ENCODE peak calls at places on chromosomes 4 and X, in six cellular contexts. J is fibroblast of pulmonary artery, I is HCT116, F is fibroblast of lung, G is foreskin fibroblast, L is sigmoid colon. Y is an unnamed sample.

GRCh38 chrX:70437011-70437410 is 7.6 kb upstream of the DLG3 start:
- DNase-seq in J (peak), I (no peak), F (no peak), G (peak), L (no peak), Y (no peak)

GRCh38 chr4:3829954-3830773 is 64.0 kb downstream of the ADRA2C start:
- DNase-seq in J (no peak), I (no peak), F (no peak), G (no peak), L (no peak), Y (no peak)

GRCh38 chrX:86806786-86807185 is 658.5 kb downstream of the DACH2 start:
- DNase-seq in J (no peak), I (no peak), F (no peak), G (no peak), L (no peak), Y (peak)

GRCh38 chr4:88609387-88609786 is 17.1 kb downstream of the HERC3 start:
- DNase-seq in J (peak), I (no peak), F (no peak), G (peak), L (no peak), Y (no peak)

GRCh38 chr4:149371021-149371420 is 444.6 kb downstream of the IQCM start:
- DNase-seq in J (peak), I (peak), F (peak), G (peak), L (no peak), Y (peak)

GRCh38 chr4:76881375-76881774 is 16.6 kb downstream of the SOWAHB start:
- DNase-seq in J (no peak), I (no peak), F (no peak), G (no peak), L (no peak), Y (no peak)

GRCh38 chrX:35890699-35891098 is 28.8 kb upstream of the CFAP47 start:
- DNase-seq in J (peak), I (no peak), F (peak), G (no peak), L (no peak), Y (peak)

GRCh38 chr4:41375561-41375960 is 118.8 kb downstream of the UCHL1 start:
- DNase-seq in J (no peak), I (no peak), F (no peak), G (no peak), L (no peak), Y (no peak)

GRCh38 chr4:4677825-4678522 is 136.1 kb upstream of the STX18 start:
- DNase-seq in J (peak), I (peak), F (peak), G (peak), L (no peak), Y (peak)

GRCh38 chr4:144611850-144612249 is 34.1 kb upstream of the HHIP start:
- DNase-seq in J (peak), I (peak), F (no peak), G (no peak), L (no peak), Y (peak)

GRCh38 chr4:10480616-10481015 is 23.4 kb upstream of the ZNF518B start:
- DNase-seq in J (no peak), I (no peak), F (no peak), G (no peak), L (no peak), Y (no peak)

GRCh38 chr4:100797356-100797755 is 279.5 kb upstream of the EMCN start:
- DNase-seq in J (no peak), I (no peak), F (no peak), G (no peak), L (no peak), Y (no peak)

GRCh38 chr4:119666653-119667091 is 38.1 kb upstream of the PDE5A start:
- DNase-seq in J (no peak), I (no peak), F (no peak), G (no peak), L (no peak), Y (no peak)

GRCh38 chr4:119665718-119666117 is 37.1 kb upstream of the PDE5A start:
- DNase-seq in J (no peak), I (no peak), F (no peak), G (no peak), L (no peak), Y (no peak)

GRCh38 chr4:119664168-119664907 is 35.7 kb upstream of the PDE5A start:
- DNase-seq in J (no peak), I (no peak), F (peak), G (no peak), L (no peak), Y (peak)

GRCh38 chr4:119661231-119661630 is 32.6 kb upstream of the PDE5A start:
- DNase-seq in J (no peak), I (no peak), F (no peak), G (no peak), L (no peak), Y (no peak)

GRCh38 chr4:119663160-119663788 is 34.7 kb upstream of the PDE5A start:
- DNase-seq in J (no peak), I (no peak), F (no peak), G (no peak), L (no peak), Y (peak)
- TF ChIP-seq CTCF in J (no peak), I (no peak), F (no peak), G (no peak), L (no peak), Y (no peak)

DNA sequence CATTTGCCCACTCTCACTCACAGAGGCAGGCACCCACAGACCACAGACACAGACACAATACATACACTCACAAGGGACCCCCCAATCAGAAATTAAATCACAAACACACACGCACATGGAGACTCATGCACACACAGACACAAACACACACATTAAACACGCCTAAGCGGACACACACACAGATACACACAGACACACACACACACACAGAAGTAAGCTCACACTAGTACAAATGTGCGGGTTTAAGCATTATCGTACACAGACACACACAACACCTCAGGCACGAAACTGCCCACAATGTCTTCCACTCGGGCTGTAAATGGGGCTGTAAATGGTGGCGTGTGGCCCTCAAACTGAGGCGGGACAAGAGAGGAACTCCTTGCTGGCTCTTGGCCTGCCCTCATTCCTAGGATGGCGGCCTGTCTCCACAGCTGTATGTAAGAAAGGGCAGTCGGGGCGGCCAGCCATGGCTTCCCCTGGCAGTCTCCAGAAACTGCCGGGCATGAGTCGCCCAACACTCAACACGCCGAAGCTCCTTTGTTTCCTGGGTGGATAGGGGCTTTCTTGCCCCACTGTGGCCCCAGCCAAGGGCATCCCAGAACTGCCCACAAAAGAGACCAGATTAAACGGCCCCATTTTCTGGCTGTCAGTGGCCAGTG is 53.9 kb downstream of the NBDY start:
- DNase-seq in J (no peak), I (no peak), F (no peak), G (no peak), L (peak), Y (no peak)
- H3K4me3 ChIP-seq in J (no peak), I (no peak), F (no peak), G (no peak), L (peak), Y (no peak)

GRCh38 chr4:20249333-20249732 is 2.4 kb upstream of the SLIT2 start:
- DNase-seq in J (peak), I (peak), F (peak), G (peak), L (no peak), Y (peak)
- TF ChIP-seq CTCF in J (peak), I (peak), F (peak), G (peak), L (no peak), Y (peak)

GRCh38 chrX:9593756-9594155 is 128.9 kb downstream of the TBL1X start:
- DNase-seq in J (no peak), I (no peak), F (no peak), G (no peak), L (no peak), Y (no peak)

GRCh38 chrX:9598344-9598743 is 133.5 kb downstream of the TBL1X start:
- DNase-seq in J (no peak), I (no peak), F (no peak), G (no peak), L (no peak), Y (no peak)

GRCh38 chrX:9596837-9597236 is 132.0 kb downstream of the TBL1X start:
- DNase-seq in J (no peak), I (no peak), F (no peak), G (no peak), L (no peak), Y (no peak)

GRCh38 chrX:9597361-9598035 is 132.6 kb downstream of the TBL1X start:
- DNase-seq in J (no peak), I (no peak), F (no peak), G (peak), L (no peak), Y (no peak)

GRCh38 chrX:9595131-9595530 is 130.3 kb downstream of the TBL1X start:
- DNase-seq in J (peak), I (no peak), F (peak), G (no peak), L (no peak), Y (peak)
- H3K4me3 ChIP-seq in J (no peak), I (no peak), F (no peak), G (no peak), L (no peak), Y (no peak)

Y was measured in choroid plexus epithelial cell.